ENCODE peak calls at places on chromosomes 7 and 10, in ten cellular contexts. O, D, T, V, N, H, U, W, I and P are unnamed samples.

GRCh38 chr7:10672186-10672585 is 301.5 kb upstream of the PHF14 start:
- DNase-seq in O (no peak), D (no peak), T (no peak), V (no peak), N (no peak), H (no peak), U (peak; percentile 29), W (no peak), I (no peak), P (no peak)

GRCh38 chr10:15037691-15038090 is 6.1 kb upstream of the OLAH start:
- DNase-seq in O (no peak), D (no peak), T (no peak), V (no peak), N (no peak), H (no peak), U (no peak), W (no peak), I (no peak), P (no peak)

GRCh38 chr7:107172318-107173032 is 3.7 kb downstream of the HBP1 start:
- DNase-seq in O (no peak), D (no peak), T (no peak), V (no peak), N (no peak), H (no peak), U (no peak), W (no peak), I (no peak), P (no peak)

GRCh38 chr7:135147341-135147898 is 452 bp upstream of the TMEM140 start:
- DNase-seq in O (peak; percentile 18), D (no peak), T (no peak), V (peak; percentile 16), N (no peak), H (peak; percentile 63), U (no peak), W (no peak), I (no peak), P (no peak)

GRCh38 chr10:89431977-89432376 is 17.6 kb downstream of the IFIT5 start:
- DNase-seq in O (peak; percentile 69), D (no peak), T (no peak), V (peak; percentile 55), N (no peak), H (peak; percentile 85), U (no peak), W (no peak), I (no peak), P (peak; percentile 41)

GRCh38 chr7:133932591-133932990 is 194.5 kb upstream of the LRGUK start:
- DNase-seq in O (no peak), D (no peak), T (no peak), V (no peak), N (no peak), H (no peak), U (no peak), W (no peak), I (no peak), P (no peak)

GRCh38 chr10:106789623-106790022 is 374.9 kb downstream of the SORCS1 start:
- DNase-seq in O (no peak), D (no peak), T (no peak), V (no peak), N (no peak), H (no peak), U (no peak), W (no peak), I (no peak), P (no peak)

GRCh38 chr10:13462551-13462950 is 66.3 kb downstream of the BEND7 start:
- DNase-seq in O (peak; percentile 31), D (no peak), T (no peak), V (no peak), N (no peak), H (peak; percentile 75), U (no peak), W (no peak), I (no peak), P (no peak)